ENCODE peak calls at places on chromosome 2, in nine cellular contexts. K is HFFc6, Q is osteocyte, W is colonic mucosa, O is heart right ventricle, R is neural crest cell, X is Panc1, U is hepatocyte, Z is upper lobe of right lung. D is an unnamed sample.

GRCh38 chr2:167509585-167509984 is 621.3 kb downstream of the XIRP2 start:
- DNase-seq in K (no peak), Q (no peak), W (no peak), O (no peak), R (no peak), X (peak), U (peak), Z (no peak), D (no peak)

GRCh38 chr2:16290311-16291020 is 350.1 kb downstream of the MYCN start:
- DNase-seq in K (no peak), Q (no peak), W (no peak), O (no peak), R (no peak), X (no peak), U (no peak), Z (no peak), D (no peak)

GRCh38 chr2:54809814-54810213 is 86.4 kb downstream of the EML6 start:
- DNase-seq in K (peak), Q (no peak), W (no peak), O (no peak), R (no peak), X (peak), U (no peak), Z (no peak), D (no peak)

GRCh38 chr2:43467889-43468288 is 127.9 kb downstream of the THADA start:
- DNase-seq in K (peak), Q (no peak), W (no peak), O (no peak), R (no peak), X (no peak), U (no peak), Z (no peak), D (no peak)

GRCh38 chr2:162065767-162066166 is 8.2 kb downstream of the DPP4 start:
- DNase-seq in K (no peak), Q (no peak), W (no peak), O (no peak), R (no peak), X (no peak), U (no peak), Z (no peak), D (no peak)

GRCh38 chr2:151040036-151040435 is 221.6 kb downstream of the RBM43 start:
- DNase-seq in K (no peak), Q (no peak), W (no peak), O (no peak), R (no peak), X (no peak), U (no peak), Z (no peak), D (no peak)

GRCh38 chr2:198638579-198638978 is 819.2 kb downstream of the SATB2 start:
- DNase-seq in K (no peak), Q (no peak), W (no peak), O (no peak), R (no peak), X (no peak), U (no peak), Z (no peak), D (no peak)

GRCh38 chr2:16014041-16014787 is 73.9 kb downstream of the MYCN start:
- DNase-seq in K (no peak), Q (no peak), W (peak), O (peak), R (no peak), X (no peak), U (no peak), Z (no peak), D (no peak)

GRCh38 chr2:2758793-2759367 is 427.8 kb upstream of the MYT1L start:
- DNase-seq in K (no peak), Q (no peak), W (no peak), O (no peak), R (no peak), X (no peak), U (no peak), Z (no peak), D (no peak)

GRCh38 chr2:105827351-105828096 is 82.8 kb downstream of the NCK2 start:
- DNase-seq in K (no peak), Q (no peak), W (no peak), O (no peak), R (no peak), X (no peak), U (no peak), Z (no peak), D (no peak)

GRCh38 chr2:235086481-235087184 is 134.8 kb downstream of the SH3BP4 start:
- DNase-seq in K (no peak), Q (no peak), W (no peak), O (no peak), R (no peak), X (no peak), U (no peak), Z (no peak), D (no peak)

GRCh38 chr2:236505071-236505470 is 64.6 kb upstream of the ACKR3 start:
- DNase-seq in K (no peak), Q (no peak), W (no peak), O (no peak), R (no peak), X (no peak), U (no peak), Z (no peak), D (no peak)

GRCh38 chr2:132754867-132755472 is 85.0 kb upstream of the LYPD1 start:
- DNase-seq in K (no peak), Q (no peak), W (no peak), O (no peak), R (no peak), X (no peak), U (no peak), Z (no peak), D (no peak)

GRCh38 chr2:197827618-197828017 is 23.2 kb downstream of the PLCL1 start:
- DNase-seq in K (no peak), Q (no peak), W (no peak), O (no peak), R (no peak), X (no peak), U (no peak), Z (no peak), D (no peak)

GRCh38 chr2:100902833-100903405 is 83.0 kb downstream of the NPAS2 start:
- DNase-seq in K (peak), Q (peak), W (no peak), O (no peak), R (no peak), X (peak), U (peak), Z (no peak), D (peak)

GRCh38 chr2:11568436-11568835 is 34.6 kb downstream of the GREB1 start:
- DNase-seq in K (no peak), Q (no peak), W (no peak), O (no peak), R (no peak), X (no peak), U (no peak), Z (peak), D (no peak)

GRCh38 chr2:29236074-29236473 is 120.9 kb downstream of the CLIP4 start:
- DNase-seq in K (no peak), Q (no peak), W (no peak), O (no peak), R (no peak), X (no peak), U (no peak), Z (no peak), D (no peak)

GRCh38 chr2:29239209-29239960 is 124.2 kb downstream of the CLIP4 start:
- DNase-seq in K (no peak), Q (no peak), W (no peak), O (no peak), R (no peak), X (no peak), U (no peak), Z (peak), D (no peak)

GRCh38 chr2:29241341-29241740 is 126.1 kb downstream of the CLIP4 start:
- DNase-seq in K (no peak), Q (no peak), W (no peak), O (no peak), R (no peak), X (no peak), U (no peak), Z (no peak), D (no peak)

GRCh38 chr2:29235411-29235810 is 120.2 kb downstream of the CLIP4 start:
- DNase-seq in K (no peak), Q (no peak), W (no peak), O (no peak), R (no peak), X (no peak), U (no peak), Z (no peak), D (no peak)

GRCh38 chr2:29238497-29238896 is 123.3 kb downstream of the CLIP4 start:
- DNase-seq in K (peak), Q (no peak), W (no peak), O (no peak), R (no peak), X (peak), U (peak), Z (peak), D (peak)
- TF ChIP-seq CTCF in K (peak), Q (peak), W (no peak), O (no peak), R (peak), X (peak), U (peak), Z (peak), D (peak)

DNA sequence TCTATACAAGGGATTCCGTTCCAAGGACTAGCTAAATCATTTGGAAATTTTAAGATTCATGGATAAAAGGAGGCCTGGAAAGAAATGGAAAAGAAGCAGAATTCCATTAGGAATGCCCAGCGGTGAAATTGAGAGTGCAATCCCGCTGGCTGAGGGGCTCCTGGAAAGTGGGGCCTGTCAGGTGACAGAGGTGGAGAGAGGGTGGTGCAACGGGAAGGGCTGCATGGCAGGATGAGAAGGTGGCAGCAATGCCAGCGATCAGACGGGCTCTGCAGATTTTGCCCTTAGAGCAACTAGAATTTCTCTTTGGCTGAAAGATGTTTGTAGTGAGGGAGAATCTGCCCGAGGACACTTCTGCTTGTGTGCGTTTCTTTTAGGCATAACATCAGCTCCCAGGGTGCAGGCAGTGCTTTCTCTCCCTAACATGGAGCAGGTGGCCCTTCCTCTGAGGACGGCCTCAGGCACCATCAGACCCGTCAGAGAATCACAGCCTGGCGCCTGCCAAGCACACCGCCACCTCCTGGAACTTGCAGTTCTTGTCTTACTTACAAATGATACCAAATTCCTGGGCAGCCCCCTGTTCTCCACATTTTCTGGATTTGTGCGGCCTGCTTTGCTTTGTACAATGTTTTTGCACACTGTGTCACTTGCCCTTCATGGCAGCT is 261.6 kb downstream of the NDUFA10 start:
- DNase-seq in K (no peak), Q (no peak), W (no peak), O (no peak), R (no peak), X (no peak), U (no peak), Z (peak), D (no peak)
- TF ChIP-seq CTCF in K (no peak), Q (no peak), W (no peak), O (no peak), R (peak), X (no peak), U (peak), Z (no peak), D (no peak)

DNA sequence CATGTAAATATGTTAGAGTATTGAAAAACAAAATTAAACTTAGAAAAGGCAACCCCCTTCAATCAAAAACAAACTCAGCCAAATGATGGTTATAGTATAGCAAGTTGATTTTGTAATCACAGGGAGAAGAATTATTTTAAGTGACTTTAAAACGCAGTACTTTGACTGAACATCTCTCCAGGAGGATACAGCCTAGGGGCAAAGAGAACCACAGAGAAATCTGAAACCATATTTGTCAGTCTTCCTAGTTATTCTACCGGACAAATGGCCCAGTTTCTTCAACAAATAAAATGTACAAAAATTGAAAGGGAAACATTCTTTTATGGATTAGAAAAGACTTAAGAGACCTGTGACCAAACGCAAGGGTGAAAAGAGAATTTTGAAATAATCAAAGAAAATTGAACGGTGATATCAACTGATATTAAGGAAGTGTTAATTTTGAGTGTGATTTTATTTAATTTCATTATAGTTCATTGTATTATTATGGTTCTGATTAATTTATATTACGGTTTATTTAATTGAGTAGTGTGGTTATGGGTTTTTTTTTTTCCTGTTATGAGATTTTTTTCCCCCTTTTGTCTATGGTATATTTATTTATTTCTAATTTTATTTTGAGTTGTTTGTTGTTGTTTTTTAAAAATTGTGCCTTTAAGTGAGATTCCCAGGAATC is 75.3 kb downstream of the HNRNPLL start:
- DNase-seq in K (no peak), Q (no peak), W (no peak), O (no peak), R (no peak), X (no peak), U (no peak), Z (no peak), D (no peak)
- TF ChIP-seq CTCF in K (no peak), Q (no peak), W (no peak), O (no peak), R (no peak), X (no peak), U (no peak), Z (no peak), D (no peak)

DNA sequence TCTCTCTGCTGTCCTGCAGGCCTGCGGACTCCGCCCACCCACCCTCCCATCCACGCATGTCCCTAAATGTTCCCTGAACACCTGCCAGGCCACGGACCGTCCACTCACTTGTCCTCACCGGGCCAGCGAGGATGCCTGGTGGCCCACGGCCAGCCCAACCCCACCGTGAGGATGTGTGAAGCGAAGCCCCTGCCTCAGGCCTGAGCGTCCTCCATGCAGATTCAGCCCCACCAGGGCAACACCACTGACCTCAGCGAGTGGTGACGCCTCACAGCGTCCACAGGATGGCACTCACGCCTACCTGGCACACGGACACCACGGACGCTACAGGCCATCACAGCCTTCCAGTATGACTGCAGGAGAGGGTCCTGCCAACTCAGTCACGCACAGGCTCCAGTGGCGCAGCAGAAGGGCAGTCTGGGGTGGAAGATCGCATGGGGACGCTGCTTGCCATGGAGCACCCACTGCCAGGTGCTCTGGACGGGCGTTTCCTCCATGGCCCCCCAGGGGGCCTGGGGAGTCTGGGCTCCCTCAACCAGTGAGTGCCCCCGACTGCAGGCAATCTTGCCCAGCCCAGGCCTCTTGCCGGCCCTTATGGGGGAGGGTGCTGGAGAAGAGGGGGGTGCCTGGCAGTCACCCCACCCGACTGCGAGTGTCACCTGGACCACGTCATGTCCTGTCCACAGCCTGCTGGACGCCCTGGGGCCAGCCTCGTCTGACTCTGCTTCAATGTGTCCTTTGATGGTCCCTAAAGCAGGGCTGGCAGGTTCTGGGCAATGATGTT is 25.4 kb downstream of the HDAC4 start:
- DNase-seq in K (no peak), Q (no peak), W (no peak), O (no peak), R (no peak), X (no peak), U (no peak), Z (peak), D (no peak)
- TF ChIP-seq CTCF in K (peak), Q (no peak), W (no peak), O (no peak), R (no peak), X (no peak), U (no peak), Z (no peak), D (peak)

GRCh38 chr2:111667542-111668273 is 216.3 kb downstream of the ANAPC1 start:
- DNase-seq in K (peak), Q (peak), W (peak), O (peak), R (no peak), X (peak), U (peak), Z (no peak), D (peak)
- TF ChIP-seq CTCF in K (peak), Q (peak), W (no peak), O (no peak), R (no peak), X (peak), U (peak), Z (peak), D (no peak)

DNA sequence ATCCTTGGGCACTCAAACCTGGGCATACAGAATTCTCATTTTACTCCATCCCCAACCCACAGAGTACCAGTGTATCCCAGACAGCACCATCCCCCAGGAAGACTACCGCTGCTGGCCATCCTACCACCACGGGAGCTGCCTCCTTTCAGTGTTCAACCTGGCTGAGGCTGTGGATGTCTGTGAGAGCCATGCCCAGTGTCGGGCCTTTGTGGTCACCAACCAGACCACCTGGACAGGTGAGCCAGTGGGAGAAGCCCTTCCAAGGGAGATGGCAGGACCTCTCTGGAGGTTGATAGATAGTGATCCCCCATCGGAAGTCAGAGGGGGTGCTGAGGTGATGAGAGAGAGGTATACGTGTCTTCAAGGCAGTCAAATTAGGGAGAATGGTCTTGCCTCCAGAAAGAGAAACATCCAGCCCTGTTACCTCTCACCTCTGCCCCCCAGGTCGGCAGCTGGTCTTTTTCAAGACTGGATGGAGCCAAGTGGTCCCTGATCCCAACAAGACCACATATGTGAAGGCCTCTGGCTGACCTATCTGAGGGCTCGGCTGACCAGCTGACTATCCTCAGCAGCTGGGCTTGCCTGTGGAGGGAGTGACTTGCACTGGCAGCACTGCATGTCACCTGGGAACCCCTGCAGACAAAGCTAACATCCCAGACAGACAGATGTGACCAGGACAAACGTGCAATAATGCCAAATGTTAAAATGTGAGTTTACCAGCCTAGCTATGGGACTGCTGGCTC is 9.5 kb downstream of the PKDCC start:
- DNase-seq in K (no peak), Q (no peak), W (no peak), O (no peak), R (no peak), X (no peak), U (no peak), Z (no peak), D (no peak)
- TF ChIP-seq CTCF in K (no peak), Q (no peak), W (no peak), O (no peak), R (no peak), X (no peak), U (no peak), Z (no peak), D (no peak)

DNA sequence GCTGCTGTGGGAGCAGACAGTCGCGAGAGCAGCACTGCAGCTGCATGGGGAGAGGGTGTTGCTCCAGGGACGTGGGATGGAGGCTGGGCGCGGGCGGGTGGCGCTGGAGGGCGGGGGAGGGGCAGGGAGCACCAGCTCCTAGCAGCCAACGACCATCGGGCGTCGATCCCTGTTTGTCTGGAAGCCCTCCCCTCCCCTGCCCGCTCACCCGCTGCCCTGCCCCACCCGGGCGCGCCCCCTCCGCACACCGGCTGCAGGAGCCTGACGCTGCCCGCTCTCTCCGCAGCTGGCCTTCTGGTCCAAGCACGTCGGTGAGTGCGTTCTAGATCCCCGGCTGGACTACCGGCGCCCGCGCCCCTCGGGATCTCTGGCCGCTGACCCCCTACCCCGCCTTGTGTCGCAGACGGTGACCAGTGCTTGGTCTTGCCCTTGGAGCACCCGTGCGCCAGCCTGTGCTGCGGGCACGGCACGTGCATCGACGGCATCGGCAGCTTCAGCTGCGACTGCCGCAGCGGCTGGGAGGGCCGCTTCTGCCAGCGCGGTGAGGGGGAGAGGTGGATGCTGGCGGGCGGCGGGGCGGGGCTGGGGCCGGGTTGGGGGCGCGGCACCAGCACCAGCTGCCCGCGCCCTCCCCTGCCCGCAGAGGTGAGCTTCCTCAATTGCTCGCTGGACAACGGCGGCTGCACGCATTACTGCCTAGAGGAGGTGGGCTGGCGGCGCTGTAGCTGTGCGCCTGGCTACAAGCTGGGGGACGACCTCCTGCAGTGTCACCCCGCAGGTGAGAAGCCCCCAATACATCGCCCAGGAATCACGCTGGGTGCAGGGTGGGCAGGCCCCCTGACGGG is 4.6 kb downstream of the PROC start:
- DNase-seq in K (no peak), Q (peak), W (peak), O (no peak), R (no peak), X (no peak), U (peak), Z (peak), D (peak)
- TF ChIP-seq CTCF in K (no peak), Q (no peak), W (no peak), O (no peak), R (peak), X (peak), U (no peak), Z (no peak), D (no peak)